ENCODE peak calls at places on chromosomes 5 and 9, in six cellular contexts. One of them, this sample, is unnamed.

GRCh38 chr5:111584651-111585050 is 72.3 kb upstream of the STARD4 start:
- DNase-seq in aorta: no peak
- DNase-seq in KBM-7: no peak
- DNase-seq in endothelial cell: no peak
- DNase-seq in HuH-7.5: no peak
- DNase-seq in mucosa of descending colon: no peak
- DNase-seq in this sample: no peak

GRCh38 chr5:5275211-5275610 is 135.1 kb downstream of the ADAMTS16 start:
- DNase-seq in endothelial cell: no peak
- DNase-seq in aorta: no peak
- DNase-seq in KBM-7: no peak
- DNase-seq in HuH-7.5: no peak
- DNase-seq in mucosa of descending colon: no peak
- DNase-seq in this sample: no peak

GRCh38 chr9:107215381-107215780 is 67.7 kb upstream of the RAD23B start:
- DNase-seq in endothelial cell: no peak
- DNase-seq in KBM-7: no peak
- DNase-seq in aorta: no peak
- DNase-seq in HuH-7.5: no peak
- DNase-seq in mucosa of descending colon: no peak
- DNase-seq in this sample: no peak

GRCh38 chr9:124015661-124016131 is 4.1 kb downstream of the LHX2 start:
- DNase-seq in endothelial cell: no peak
- DNase-seq in KBM-7: no peak
- DNase-seq in aorta: no peak
- DNase-seq in HuH-7.5: no peak
- DNase-seq in mucosa of descending colon: no peak
- DNase-seq in this sample: peak

GRCh38 chr5:173328896-173329369 is 719 bp upstream of the STC2 start:
- DNase-seq in KBM-7: peak
- DNase-seq in endothelial cell: no peak
- DNase-seq in HuH-7.5: peak
- DNase-seq in aorta: no peak
- DNase-seq in mucosa of descending colon: no peak
- DNase-seq in this sample: no peak

GRCh38 chr5:6096101-6096500 is 282.2 kb downstream of the MED10 start:
- DNase-seq in mucosa of descending colon: no peak
- DNase-seq in KBM-7: no peak
- DNase-seq in endothelial cell: no peak
- DNase-seq in aorta: no peak
- DNase-seq in HuH-7.5: no peak
- DNase-seq in this sample: no peak

GRCh38 chr5:109656829-109657228 is 32.9 kb upstream of the MAN2A1 start:
- DNase-seq in aorta: peak
- DNase-seq in endothelial cell: peak
- DNase-seq in HuH-7.5: no peak
- DNase-seq in mucosa of descending colon: peak
- DNase-seq in KBM-7: peak
- DNase-seq in this sample: no peak

GRCh38 chr5:128304121-128304520 is 220.6 kb downstream of the SLC12A2 start:
- DNase-seq in aorta: no peak
- DNase-seq in HuH-7.5: no peak
- DNase-seq in endothelial cell: no peak
- DNase-seq in KBM-7: no peak
- DNase-seq in mucosa of descending colon: peak
- DNase-seq in this sample: no peak

GRCh38 chr5:5483350-5483749 is 60.9 kb downstream of the ICE1 start:
- DNase-seq in endothelial cell: no peak
- DNase-seq in KBM-7: no peak
- DNase-seq in aorta: no peak
- DNase-seq in mucosa of descending colon: no peak
- DNase-seq in HuH-7.5: no peak
- DNase-seq in this sample: no peak

GRCh38 chr9:6034954-6035353 is 19.5 kb upstream of the RANBP6 start:
- DNase-seq in mucosa of descending colon: no peak
- DNase-seq in KBM-7: no peak
- DNase-seq in aorta: no peak
- DNase-seq in endothelial cell: no peak
- DNase-seq in HuH-7.5: no peak
- DNase-seq in this sample: no peak

GRCh38 chr5:168427224-168427623 is 59.0 kb upstream of the RARS1 start:
- DNase-seq in mucosa of descending colon: no peak
- DNase-seq in HuH-7.5: no peak
- DNase-seq in aorta: no peak
- DNase-seq in endothelial cell: no peak
- DNase-seq in KBM-7: no peak
- DNase-seq in this sample: no peak

GRCh38 chr5:132060501-132061161 is at the start of gene IL3:
- DNase-seq in endothelial cell: no peak
- DNase-seq in KBM-7: no peak
- DNase-seq in HuH-7.5: no peak
- DNase-seq in mucosa of descending colon: no peak
- DNase-seq in aorta: peak
- DNase-seq in this sample: no peak

GRCh38 chr5:109412981-109413402 is 3.2 kb upstream of the PJA2 start:
- DNase-seq in KBM-7: peak
- DNase-seq in mucosa of descending colon: no peak
- DNase-seq in aorta: no peak
- DNase-seq in endothelial cell: no peak
- DNase-seq in HuH-7.5: no peak
- DNase-seq in this sample: peak

GRCh38 chr5:37715361-37715760 is 124.5 kb downstream of the GDNF start:
- DNase-seq in HuH-7.5: no peak
- DNase-seq in endothelial cell: no peak
- DNase-seq in mucosa of descending colon: no peak
- DNase-seq in KBM-7: no peak
- DNase-seq in aorta: no peak
- DNase-seq in this sample: no peak

GRCh38 chr9:87595605-87596004 is 97.9 kb downstream of the DAPK1 start:
- DNase-seq in HuH-7.5: no peak
- DNase-seq in aorta: no peak
- DNase-seq in mucosa of descending colon: no peak
- DNase-seq in KBM-7: no peak
- DNase-seq in endothelial cell: no peak
- DNase-seq in this sample: no peak

GRCh38 chr5:157100140-157100679 is 8.6 kb downstream of the HAVCR2 start:
- DNase-seq in HuH-7.5: no peak
- DNase-seq in KBM-7: peak
- DNase-seq in endothelial cell: no peak
- DNase-seq in mucosa of descending colon: no peak
- DNase-seq in aorta: no peak
- DNase-seq in this sample: no peak

GRCh38 chr5:55691265-55692105 is 20.6 kb downstream of the SLC38A9 start:
- DNase-seq in HuH-7.5: peak
- DNase-seq in aorta: no peak
- DNase-seq in endothelial cell: no peak
- DNase-seq in KBM-7: peak
- DNase-seq in mucosa of descending colon: no peak
- DNase-seq in this sample: peak